ENCODE peak calls at places on chromosomes 5 and 9, in six cellular contexts. One of them, this sample, is unnamed. For H3K4me1, the result is how much of the 10 kb centered on the place peaks cover.

GRCh38 chr5:112951124-112951702 is 25.4 kb upstream of the DCP2 start:
- ATAC-seq in HCT116: no peak
- ATAC-seq in thoracic aorta: no peak
- ATAC-seq in left lung: no peak
- ATAC-seq in right cardiac atrium: no peak
- ATAC-seq in heart left ventricle: no peak
- ATAC-seq in this sample: no peak

GRCh38 chr9:134125413-134126095 is 10.3 kb upstream of the WDR5 start:
- ATAC-seq in HCT116: no peak
- ATAC-seq in thoracic aorta: no peak
- ATAC-seq in left lung: no peak
- ATAC-seq in right cardiac atrium: no peak
- ATAC-seq in heart left ventricle: no peak
- ATAC-seq in this sample: no peak

GRCh38 chr5:170109059-170110031 is 3.6 kb downstream of the FOXI1 start:
- ATAC-seq in HCT116: no peak
- ATAC-seq in thoracic aorta: no peak
- ATAC-seq in left lung: no peak
- ATAC-seq in right cardiac atrium: no peak
- ATAC-seq in heart left ventricle: no peak
- ATAC-seq in this sample: no peak

GRCh38 chr9:123642291-123643278 is 286.6 kb downstream of the CRB2 start:
- ATAC-seq in HCT116: no peak
- ATAC-seq in thoracic aorta: no peak
- ATAC-seq in left lung: peak
- ATAC-seq in right cardiac atrium: peak
- ATAC-seq in heart left ventricle: peak
- ATAC-seq in this sample: peak

GRCh38 chr9:129962376-129962765 is 80.6 kb downstream of the FNBP1 start:
- ATAC-seq in HCT116: no peak
- ATAC-seq in thoracic aorta: no peak
- ATAC-seq in left lung: no peak
- ATAC-seq in right cardiac atrium: peak
- ATAC-seq in heart left ventricle: no peak
- ATAC-seq in this sample: no peak

GRCh38 chr5:125140855-125141254 is 394.4 kb upstream of the ZNF608 start:
- ATAC-seq in HCT116: no peak
- ATAC-seq in thoracic aorta: no peak
- ATAC-seq in left lung: no peak
- ATAC-seq in right cardiac atrium: peak
- ATAC-seq in heart left ventricle: peak
- ATAC-seq in this sample: no peak

GRCh38 chr5:149438711-149439132 is 59.6 kb upstream of the IL17B start:
- ATAC-seq in HCT116: no peak
- ATAC-seq in thoracic aorta: no peak
- ATAC-seq in left lung: no peak
- ATAC-seq in right cardiac atrium: no peak
- ATAC-seq in heart left ventricle: no peak
- ATAC-seq in this sample: no peak

GRCh38 chr5:125559296-125559695 is 812.9 kb upstream of the ZNF608 start:
- ATAC-seq in HCT116: peak
- ATAC-seq in thoracic aorta: no peak
- ATAC-seq in left lung: peak
- ATAC-seq in right cardiac atrium: peak
- ATAC-seq in heart left ventricle: peak
- ATAC-seq in this sample: no peak

GRCh38 chr9:4665357-4665756 is 923 bp downstream of the SPATA6L start:
- ATAC-seq in HCT116: no peak
- ATAC-seq in thoracic aorta: no peak
- ATAC-seq in left lung: peak
- ATAC-seq in right cardiac atrium: no peak
- ATAC-seq in heart left ventricle: no peak
- ATAC-seq in this sample: peak

GRCh38 chr5:6291961-6292360 is 86.4 kb downstream of the MED10 start:
- ATAC-seq in HCT116: peak
- ATAC-seq in thoracic aorta: no peak
- ATAC-seq in left lung: no peak
- ATAC-seq in right cardiac atrium: no peak
- ATAC-seq in heart left ventricle: no peak
- ATAC-seq in this sample: no peak

GRCh38 chr5:15383469-15383868 is 116.5 kb upstream of the FBXL7 start:
- ATAC-seq in HCT116: no peak
- ATAC-seq in thoracic aorta: no peak
- ATAC-seq in left lung: no peak
- ATAC-seq in right cardiac atrium: no peak
- ATAC-seq in heart left ventricle: no peak
- ATAC-seq in this sample: no peak

GRCh38 chr5:119743927-119744326 is 114.6 kb downstream of the FAM170A start:
- ATAC-seq in HCT116: peak
- ATAC-seq in thoracic aorta: no peak
- ATAC-seq in left lung: peak
- ATAC-seq in right cardiac atrium: no peak
- ATAC-seq in heart left ventricle: no peak
- ATAC-seq in this sample: no peak

GRCh38 chr5:76372320-76373054 is 30.6 kb upstream of the IQGAP2 start:
- ATAC-seq in HCT116: peak
- ATAC-seq in thoracic aorta: no peak
- ATAC-seq in left lung: peak
- ATAC-seq in right cardiac atrium: peak
- ATAC-seq in heart left ventricle: no peak
- ATAC-seq in this sample: no peak

GRCh38 chr9:86128235-86128822 is 29.0 kb upstream of the GOLM1 start:
- ATAC-seq in HCT116: no peak
- ATAC-seq in thoracic aorta: no peak
- ATAC-seq in left lung: no peak
- ATAC-seq in right cardiac atrium: no peak
- ATAC-seq in heart left ventricle: no peak
- ATAC-seq in this sample: no peak

GRCh38 chr5:69288668-69289067 is 43.9 kb downstream of the CCDC125 start:
- ATAC-seq in HCT116: no peak
- ATAC-seq in thoracic aorta: no peak
- ATAC-seq in left lung: no peak
- ATAC-seq in right cardiac atrium: no peak
- ATAC-seq in heart left ventricle: no peak
- ATAC-seq in this sample: no peak

GRCh38 chr9:120392711-120393110 is 187.3 kb downstream of the CDK5RAP2 start:
- ATAC-seq in HCT116: no peak
- ATAC-seq in thoracic aorta: no peak
- ATAC-seq in left lung: no peak
- ATAC-seq in right cardiac atrium: no peak
- ATAC-seq in heart left ventricle: no peak
- ATAC-seq in this sample: no peak

GRCh38 chr9:74138182-74138581 is 359.0 kb upstream of the RORB start:
- ATAC-seq in HCT116: no peak
- ATAC-seq in thoracic aorta: no peak
- ATAC-seq in left lung: no peak
- ATAC-seq in right cardiac atrium: no peak
- ATAC-seq in heart left ventricle: no peak
- ATAC-seq in this sample: no peak

GRCh38 chr9:106783121-106783520 is 79.8 kb upstream of the ZNF462 start:
- ATAC-seq in HCT116: no peak
- ATAC-seq in thoracic aorta: no peak
- ATAC-seq in left lung: no peak
- ATAC-seq in right cardiac atrium: no peak
- ATAC-seq in heart left ventricle: no peak
- ATAC-seq in this sample: no peak

DNA sequence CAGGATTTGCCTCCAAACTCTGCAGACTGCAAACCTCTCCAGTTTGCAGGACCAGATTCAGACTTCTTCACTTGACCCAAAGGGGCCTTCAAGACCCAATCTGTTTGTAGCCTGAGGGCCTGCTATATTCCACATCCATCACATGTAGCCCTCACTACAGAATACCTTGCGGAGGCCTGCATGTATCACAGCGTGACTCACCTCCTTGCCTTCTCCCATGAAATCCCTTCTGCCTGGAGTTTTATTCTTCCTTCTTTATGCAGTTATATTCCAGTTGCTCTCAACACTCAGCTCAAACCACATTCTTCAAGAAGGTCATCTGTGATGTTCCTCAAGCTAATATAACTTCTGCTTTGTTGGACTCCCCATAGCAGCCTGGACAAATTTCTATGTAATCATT is 198.5 kb upstream of the PTGER4 start:
- ATAC-seq in HCT116: no peak
- ATAC-seq in thoracic aorta: no peak
- ATAC-seq in left lung: no peak
- ATAC-seq in right cardiac atrium: no peak
- ATAC-seq in heart left ventricle: no peak
- ATAC-seq in this sample: no peak
- H3K4me1 ChIP-seq in HCT116: under half
- H3K4me1 ChIP-seq in thoracic aorta: under half
- H3K4me1 ChIP-seq in left lung: under half
- H3K4me1 ChIP-seq in right cardiac atrium: under half
- H3K4me1 ChIP-seq in heart left ventricle: under half
- H3K4me1 ChIP-seq in this sample: under half

GRCh38 chr9:93190133-93190525 is 6.2 kb downstream of the WNK2 start:
- ATAC-seq in HCT116: no peak
- ATAC-seq in thoracic aorta: no peak
- ATAC-seq in left lung: no peak
- ATAC-seq in right cardiac atrium: no peak
- ATAC-seq in heart left ventricle: no peak
- ATAC-seq in this sample: no peak
- H3K4me1 ChIP-seq in HCT116: under half
- H3K4me1 ChIP-seq in thoracic aorta: under half
- H3K4me1 ChIP-seq in left lung: under half
- H3K4me1 ChIP-seq in right cardiac atrium: under half
- H3K4me1 ChIP-seq in heart left ventricle: under half
- H3K4me1 ChIP-seq in this sample: under half

GRCh38 chr5:133220851-133221674 is 169.2 kb downstream of the HSPA4 start:
- ATAC-seq in HCT116: peak
- ATAC-seq in thoracic aorta: no peak
- ATAC-seq in left lung: no peak
- ATAC-seq in right cardiac atrium: no peak
- ATAC-seq in heart left ventricle: no peak
- ATAC-seq in this sample: no peak
- H3K4me1 ChIP-seq in HCT116: under half
- H3K4me1 ChIP-seq in thoracic aorta: under half
- H3K4me1 ChIP-seq in left lung: under half
- H3K4me1 ChIP-seq in right cardiac atrium: under half
- H3K4me1 ChIP-seq in heart left ventricle: under half
- H3K4me1 ChIP-seq in this sample: under half

DNA sequence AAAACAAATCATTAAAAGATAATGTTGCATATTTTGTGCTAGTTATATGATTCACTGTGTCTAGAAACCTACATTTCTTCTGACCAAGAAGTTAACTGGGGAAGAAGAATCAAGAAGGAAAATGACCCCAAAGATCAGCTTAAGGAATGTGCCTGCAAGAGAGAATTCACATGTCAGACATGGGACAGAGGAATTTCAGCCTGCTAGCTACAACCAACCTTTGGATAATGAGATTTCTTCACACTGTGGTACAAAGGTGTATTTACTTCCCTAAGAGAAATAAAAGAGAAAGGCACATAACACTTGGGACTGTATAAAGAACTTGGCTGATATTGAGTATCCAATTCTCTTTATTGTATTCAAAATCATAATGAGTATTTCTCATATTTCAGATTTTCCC is 39.6 kb upstream of the ELL2 start:
- ATAC-seq in HCT116: no peak
- ATAC-seq in thoracic aorta: no peak
- ATAC-seq in left lung: no peak
- ATAC-seq in right cardiac atrium: no peak
- ATAC-seq in heart left ventricle: no peak
- ATAC-seq in this sample: no peak
- H3K4me1 ChIP-seq in HCT116: under half
- H3K4me1 ChIP-seq in thoracic aorta: under half
- H3K4me1 ChIP-seq in left lung: under half
- H3K4me1 ChIP-seq in right cardiac atrium: under half
- H3K4me1 ChIP-seq in heart left ventricle: under half
- H3K4me1 ChIP-seq in this sample: under half

GRCh38 chr5:157050050-157050449 is 8.9 kb downstream of the HAVCR1 start:
- ATAC-seq in HCT116: peak
- ATAC-seq in thoracic aorta: no peak
- ATAC-seq in left lung: no peak
- ATAC-seq in right cardiac atrium: no peak
- ATAC-seq in heart left ventricle: no peak
- ATAC-seq in this sample: no peak
- H3K4me1 ChIP-seq in HCT116: under half
- H3K4me1 ChIP-seq in thoracic aorta: under half
- H3K4me1 ChIP-seq in left lung: under half
- H3K4me1 ChIP-seq in right cardiac atrium: under half
- H3K4me1 ChIP-seq in heart left ventricle: under half
- H3K4me1 ChIP-seq in this sample: under half

DNA sequence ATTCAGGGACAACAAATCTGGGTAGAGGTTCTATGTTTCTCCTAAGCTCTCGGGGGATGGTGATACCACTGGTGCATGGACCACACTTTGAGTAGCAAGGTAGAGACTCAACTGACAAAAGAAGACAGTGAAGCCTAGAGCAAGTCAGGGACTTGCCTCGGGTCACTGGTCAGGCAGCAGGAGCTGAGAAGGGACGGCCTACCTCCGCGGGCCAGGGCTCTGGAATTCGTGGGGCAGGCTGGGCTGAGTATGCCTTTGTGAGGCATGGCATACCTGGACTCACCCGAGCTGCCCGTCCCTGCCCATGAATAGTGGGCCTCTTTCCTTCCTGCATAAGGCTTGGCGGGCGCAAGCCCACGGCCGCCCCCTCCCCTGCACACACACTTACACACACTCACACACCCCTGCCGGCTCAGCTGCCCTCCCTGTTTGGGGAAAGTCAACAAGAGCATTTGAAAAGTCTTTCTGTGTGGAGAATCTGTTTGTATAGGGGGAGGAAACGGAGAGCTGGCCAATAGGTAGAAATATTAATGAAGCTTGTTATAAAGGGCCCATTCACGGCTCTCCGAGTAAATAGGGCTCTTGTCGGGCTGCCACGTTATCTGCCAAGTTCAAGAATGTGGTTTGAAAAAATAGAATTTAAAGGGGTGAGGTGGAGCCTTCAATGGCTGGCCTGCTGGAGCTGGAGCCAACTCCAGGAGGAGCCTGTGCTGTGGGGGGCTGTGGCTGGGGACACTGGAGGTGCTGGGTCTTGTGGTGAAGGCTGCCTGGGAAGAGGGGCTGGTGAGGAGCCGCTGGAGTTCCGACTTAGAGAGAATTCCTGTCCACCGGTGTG is 19.1 kb upstream of the KIF12 start:
- ATAC-seq in HCT116: no peak
- ATAC-seq in thoracic aorta: no peak
- ATAC-seq in left lung: peak
- ATAC-seq in right cardiac atrium: no peak
- ATAC-seq in heart left ventricle: no peak
- ATAC-seq in this sample: no peak
- H3K4me1 ChIP-seq in HCT116: under half
- H3K4me1 ChIP-seq in thoracic aorta: under half
- H3K4me1 ChIP-seq in left lung: under half
- H3K4me1 ChIP-seq in right cardiac atrium: under half
- H3K4me1 ChIP-seq in heart left ventricle: under half
- H3K4me1 ChIP-seq in this sample: under half

This sample was measured in gastroesophageal sphincter.